ENCODE peak calls at places on chromosomes 3 and 15, in five cellular contexts. O is neural crest cell, B is GM12865, C is AG04450, N is GM13976. Y is an unnamed sample.

GRCh38 chr3:8900065-8900464 is 63.2 kb downstream of the RAD18 start:
- DNase-seq in O (no peak), B (no peak), C (peak), N (no peak), Y (no peak)

GRCh38 chr3:159260049-159260662 is 458.3 kb downstream of the MFSD1 start:
- DNase-seq in O (peak), B (peak), C (peak), N (peak), Y (peak)

GRCh38 chr3:131903988-131904415 is 130.8 kb downstream of the CPNE4 start:
- DNase-seq in O (no peak), B (no peak), C (peak), N (no peak), Y (no peak)

GRCh38 chr3:153553605-153553945 is 391.5 kb downstream of the RAP2B start:
- DNase-seq in O (no peak), B (no peak), C (no peak), N (no peak), Y (no peak)

GRCh38 chr15:90211440-90212168 is 10.5 kb downstream of the SEMA4B start:
- DNase-seq in O (no peak), B (no peak), C (no peak), N (no peak), Y (no peak)

GRCh38 chr15:83012038-83012490 is 625 bp upstream of the C15orf40 start:
- DNase-seq in O (no peak), B (no peak), C (no peak), N (no peak), Y (no peak)

GRCh38 chr15:66621491-66622467 is 56.0 kb upstream of the LCTL start:
- DNase-seq in O (peak), B (no peak), C (no peak), N (no peak), Y (no peak)

GRCh38 chr3:17642474-17642873 is 100.0 kb downstream of the TBC1D5 start:
- DNase-seq in O (no peak), B (no peak), C (no peak), N (no peak), Y (no peak)

GRCh38 chr3:11350374-11350773 is 78.2 kb downstream of the ATG7 start:
- DNase-seq in O (no peak), B (no peak), C (no peak), N (no peak), Y (no peak)

GRCh38 chr15:77654975-77655374 is 22.3 kb upstream of the LINGO1 start:
- DNase-seq in O (peak), B (no peak), C (no peak), N (no peak), Y (no peak)

GRCh38 chr3:67940200-67940952 is 286.0 kb upstream of the SUCLG2 start:
- DNase-seq in O (no peak), B (no peak), C (no peak), N (no peak), Y (no peak)
- TF ChIP-seq CTCF in O (no peak), B (no peak), C (no peak), N (no peak), Y (no peak)

GRCh38 chr3:169573129-169573528 is 90.4 kb downstream of the MECOM start:
- DNase-seq in O (no peak), B (no peak), C (no peak), N (no peak), Y (no peak)
- TF ChIP-seq CTCF in O (peak), B (no peak), C (peak), N (no peak), Y (no peak)

GRCh38 chr15:69724331-69724730 is 271.7 kb downstream of the RPLP1 start:
- DNase-seq in O (no peak), B (no peak), C (no peak), N (no peak), Y (no peak)

GRCh38 chr15:69725957-69726356 is 273.3 kb downstream of the RPLP1 start:
- DNase-seq in O (no peak), B (no peak), C (no peak), N (no peak), Y (no peak)

GRCh38 chr15:69722924-69723323 is 270.3 kb downstream of the RPLP1 start:
- DNase-seq in O (no peak), B (no peak), C (no peak), N (no peak), Y (no peak)

GRCh38 chr15:69725210-69725609 is 272.6 kb downstream of the RPLP1 start:
- DNase-seq in O (no peak), B (no peak), C (no peak), N (no peak), Y (no peak)

DNA sequence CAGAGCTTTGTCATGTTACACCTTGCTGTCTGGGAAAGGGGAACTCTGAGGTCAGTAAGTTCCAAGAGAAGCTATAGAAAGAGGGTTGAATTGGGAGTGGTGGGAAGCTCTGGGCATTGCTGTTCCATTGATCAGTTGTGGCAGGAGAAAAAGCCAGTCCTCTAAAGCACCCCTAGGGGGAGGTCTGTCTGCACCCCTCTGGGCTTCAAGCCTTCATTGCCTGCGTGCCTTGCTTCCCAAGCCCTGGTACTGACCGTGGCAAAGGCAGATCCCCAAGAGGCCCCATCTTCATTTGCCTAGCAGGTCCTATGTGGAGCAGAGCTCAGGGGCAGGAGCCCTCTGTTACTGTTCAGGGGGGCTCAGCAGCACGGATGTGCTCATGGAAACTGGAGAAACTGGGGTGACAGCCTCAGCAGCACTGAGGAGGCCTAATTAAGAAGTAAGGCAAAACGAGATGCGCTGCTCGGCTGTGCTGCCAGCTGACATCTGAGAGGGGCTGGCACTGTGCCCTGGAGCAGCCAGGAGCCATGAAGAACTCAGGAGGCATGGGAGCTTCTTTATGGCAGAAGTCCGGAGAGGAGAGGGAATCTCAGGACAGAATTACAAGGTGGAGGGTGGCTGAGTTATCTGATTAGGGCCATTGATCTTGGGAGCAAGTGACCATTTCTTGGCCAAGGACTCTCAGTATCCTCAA is 270.9 kb downstream of the RPLP1 start:
- DNase-seq in O (no peak), B (peak), C (no peak), N (no peak), Y (no peak)
- TF ChIP-seq CTCF in O (no peak), B (no peak), C (peak), N (no peak), Y (no peak)

DNA sequence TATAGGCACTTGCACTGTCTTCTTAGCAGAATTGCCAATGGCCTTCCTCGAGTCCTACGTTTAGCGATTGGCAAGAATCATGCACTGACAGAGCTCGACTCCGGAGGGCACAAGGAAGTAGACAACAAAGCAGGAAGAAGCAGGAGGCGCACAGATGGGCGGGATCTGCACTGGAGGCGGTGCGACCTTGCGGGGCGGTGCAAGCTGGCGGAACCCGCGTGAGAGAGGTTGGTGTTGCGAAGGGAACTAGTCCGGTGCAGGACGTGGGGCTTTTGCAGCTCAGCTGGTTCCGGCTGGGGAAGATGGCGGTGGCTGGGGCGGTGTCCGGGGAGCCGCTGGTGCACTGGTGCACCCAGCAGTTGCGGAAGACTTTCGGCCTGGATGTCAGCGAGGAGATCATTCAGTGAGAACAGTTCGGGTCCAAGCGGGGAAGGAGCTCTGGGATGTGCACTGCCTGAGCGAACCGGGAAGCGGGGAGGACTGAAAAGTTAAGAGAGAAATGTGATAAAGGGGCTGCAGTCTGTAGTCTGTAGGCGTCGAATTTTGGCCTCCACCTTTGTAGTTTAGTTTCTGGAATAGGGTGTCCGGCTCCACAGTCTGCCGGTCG is at the start of gene TRIP4:
- DNase-seq in O (peak), B (peak), C (peak), N (peak), Y (peak)
- TF ChIP-seq CTCF in O (no peak), B (no peak), C (peak), N (no peak), Y (peak)

GRCh38 chr15:60871152-60871551 is 357.9 kb downstream of the RORA start:
- DNase-seq in O (no peak), B (no peak), C (no peak), N (no peak), Y (no peak)
- TF ChIP-seq CTCF in O (no peak), B (no peak), C (no peak), N (no peak), Y (no peak)